ENCODE peak calls at places on chromosome 2, in four cellular contexts. Z is neural progenitor cell, M is K562, R is spleen. T is an unnamed sample.

GRCh38 chr2:43029186-43029585 is 197.2 kb downstream of the ZFP36L2 start:
- DNase-seq in Z (no peak), M (no peak), R (peak; percentile 45), T (no peak)

GRCh38 chr2:45909677-45910191 is 258.3 kb downstream of the PRKCE start:
- DNase-seq in Z (no peak), M (no peak), R (no peak), T (no peak)

GRCh38 chr2:29249666-29250253 is 134.5 kb downstream of the CLIP4 start:
- DNase-seq in Z (no peak), M (no peak), R (no peak), T (no peak)

GRCh38 chr2:171509945-171510731 is 12.1 kb upstream of the CYBRD1 start:
- DNase-seq in Z (no peak), M (no peak), R (no peak), T (no peak)

GRCh38 chr2:236273126-236273525 is 8.9 kb upstream of the ASB18 start:
- DNase-seq in Z (no peak), M (no peak), R (no peak), T (no peak)

GRCh38 chr2:177689623-177690022 is 297.1 kb downstream of the AGPS start:
- DNase-seq in Z (peak; percentile 27), M (peak; percentile 42), R (no peak), T (no peak)

GRCh38 chr2:85547859-85548607 is 9.1 kb downstream of the MAT2A start:
- DNase-seq in Z (no peak), M (no peak), R (no peak), T (no peak)

GRCh38 chr2:198715304-198715703 is 742.4 kb downstream of the SATB2 start:
- DNase-seq in Z (no peak), M (no peak), R (no peak), T (no peak)

GRCh38 chr2:161206491-161207032 is 46.3 kb downstream of the TANK start:
- DNase-seq in Z (no peak), M (no peak), R (no peak), T (no peak)

GRCh38 chr2:69811018-69811417 is 18.4 kb upstream of the GMCL1 start:
- DNase-seq in Z (no peak), M (no peak), R (no peak), T (no peak)

GRCh38 chr2:150138587-150138986 is 348.9 kb downstream of the RND3 start:
- DNase-seq in Z (no peak), M (no peak), R (no peak), T (no peak)

GRCh38 chr2:162182395-162182794 is 30.3 kb upstream of the GCG start:
- DNase-seq in Z (no peak), M (no peak), R (no peak), T (no peak)

DNA sequence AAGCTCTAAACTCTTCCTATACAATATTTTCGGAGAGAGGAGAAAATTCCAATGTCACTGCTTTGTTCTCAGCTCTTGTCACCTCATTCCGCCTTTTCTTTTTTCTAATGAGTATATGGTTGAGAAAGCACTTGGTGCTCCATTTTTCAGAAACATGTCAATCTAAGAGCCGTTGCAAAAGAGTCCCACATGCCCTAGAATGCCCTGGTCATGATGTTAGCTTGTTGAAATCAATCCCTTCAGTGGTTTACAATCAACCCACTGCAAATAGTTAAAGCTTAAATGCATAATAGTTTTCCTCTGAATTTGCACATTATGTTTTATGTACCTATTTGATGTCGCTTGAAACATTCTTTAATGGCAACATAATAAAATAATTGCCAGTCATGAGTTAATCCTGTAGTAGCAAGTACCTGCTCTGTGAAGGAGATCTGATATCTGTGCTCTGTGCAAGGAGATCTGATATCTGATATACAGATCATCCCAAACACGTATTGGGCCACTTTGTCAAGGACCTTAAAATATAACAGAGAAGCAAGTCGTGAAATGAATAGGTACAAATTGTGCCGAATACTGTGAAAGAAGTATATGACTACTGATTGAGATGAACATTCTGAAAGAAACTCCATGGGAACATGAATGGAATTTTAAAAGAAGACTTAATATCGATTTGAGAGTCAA is 1633.5 kb downstream of the SUCLG1 start:
- DNase-seq in Z (no peak), M (no peak), R (no peak), T (no peak)
- H3K9me3 ChIP-seq in Z (no peaks in the 10 kb centered on the region), M (no peaks in the 10 kb centered on the region), R (no peaks in the 10 kb centered on the region), T (no peaks in the 10 kb centered on the region)

GRCh38 chr2:233852056-233852455 is 2.3 kb downstream of the HJURP start:
- DNase-seq in Z (no peak), M (no peak), R (no peak), T (no peak)
- TF ChIP-seq CTCF in Z (no peak), M (no peak), R (no peak), T (no peak)

DNA sequence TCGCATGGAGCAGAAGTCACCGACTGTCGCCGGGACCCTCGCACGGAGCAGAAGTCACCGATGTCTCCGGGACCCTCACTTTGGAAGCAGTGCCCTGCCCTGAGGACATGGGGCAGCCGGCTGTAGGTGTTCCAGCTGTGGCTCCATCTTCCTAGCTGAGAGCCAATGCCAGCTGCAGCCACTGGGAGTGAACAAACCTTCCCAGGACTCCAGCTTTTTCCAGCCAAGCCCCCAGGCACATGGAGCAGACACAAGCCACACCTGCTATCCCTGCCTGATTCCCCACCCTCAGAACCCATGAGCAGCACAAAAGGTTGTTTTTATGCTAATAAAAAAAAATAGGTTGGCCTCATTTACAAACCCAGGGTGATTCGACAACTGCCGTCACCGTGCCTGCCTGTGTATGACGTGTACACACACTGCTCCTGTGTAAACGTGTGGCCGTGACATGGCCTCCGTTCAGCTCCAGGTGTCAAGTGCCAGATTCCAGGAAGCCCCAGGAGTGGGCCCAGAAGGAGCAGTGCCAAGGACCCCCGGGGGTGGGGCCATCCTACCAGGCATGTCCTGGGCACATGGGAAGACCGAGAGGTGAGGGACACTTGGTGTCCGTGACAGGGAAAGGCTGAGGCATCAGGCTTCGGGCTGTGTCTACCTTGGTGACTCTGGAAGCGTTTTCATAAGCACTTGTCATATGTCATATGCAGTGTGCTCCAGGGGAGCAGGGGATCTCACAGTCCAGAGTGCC is 91.5 kb downstream of the EIPR1 start:
- DNase-seq in Z (no peak), M (no peak), R (peak; percentile 72), T (no peak)
- H3K9me3 ChIP-seq in Z (no peaks in the 10 kb centered on the region), M (peaks cover 1% of the 10 kb centered on the region), R (no peaks in the 10 kb centered on the region), T (no peaks in the 10 kb centered on the region)

GRCh38 chr2:118148809-118149208 is 60.5 kb downstream of the INSIG2 start:
- DNase-seq in Z (no peak), M (no peak), R (no peak), T (no peak)
- TF ChIP-seq CTCF in Z (no peak), M (no peak), R (no peak), T (no peak)

T was measured in CD8-positive, alpha-beta T cell.